ENCODE peak calls at places on chromosomes 7 and 10, in ten cellular contexts. Y is progenitor cell of endocrine pancreas, R is AG04450, T is sigmoid colon, A is HL-60, G is GM12865, I is colonic mucosa, N is GM13976, Z is endothelial cell, W is suprapubic skin. U is an unnamed sample.

GRCh38 chr7:8042796-8043535 is 74.4 kb downstream of the GLCCI1 start:
- DNase-seq in Y (no peak), G (no peak), Z (no peak), A (no peak), I (no peak), T (no peak), R (peak; percentile 50), W (no peak), N (no peak), U (no peak)

GRCh38 chr7:65216469-65216868 is 157.2 kb upstream of the ZNF92 start:
- DNase-seq in W (no peak), Y (peak; percentile 61), G (peak; percentile 76), Z (peak; percentile 64), R (no peak), A (no peak), T (no peak), N (peak; percentile 48), I (peak; percentile 70), U (peak; percentile 83)

GRCh38 chr10:60096761-60097513 is 190.6 kb upstream of the CCDC6 start:
- DNase-seq in I (no peak), R (no peak), W (no peak), G (peak; percentile 63), Y (no peak), Z (no peak), N (peak; percentile 23), T (no peak), A (no peak), U (no peak)

GRCh38 chr10:69180525-69181204 is 631 bp downstream of the SUPV3L1 start:
- DNase-seq in I (peak; percentile 18), W (no peak), G (peak; percentile 22), T (no peak), Y (no peak), Z (no peak), R (no peak), A (peak; percentile 66), N (no peak), U (no peak)

GRCh38 chr7:23404546-23405239 is 65.6 kb downstream of the IGF2BP3 start:
- DNase-seq in A (no peak), G (no peak), N (no peak), Z (no peak), I (no peak), Y (no peak), R (no peak), T (no peak), W (no peak), U (no peak)

GRCh38 chr7:41576176-41576575 is 126.7 kb downstream of the INHBA start:
- DNase-seq in Z (no peak), R (no peak), I (no peak), W (no peak), A (no peak), N (no peak), T (no peak), Y (no peak), G (no peak), U (no peak)

GRCh38 chr7:27200761-27201230 is 905 bp upstream of the HOXA13 start:
- DNase-seq in N (no peak), W (peak; percentile 38), R (no peak), T (no peak), Z (no peak), Y (no peak), I (peak; percentile 39), G (no peak), A (no peak), U (no peak)

GRCh38 chr10:12667006-12667405 is 317.7 kb downstream of the CAMK1D start:
- DNase-seq in T (no peak), Y (no peak), R (no peak), G (no peak), N (no peak), W (no peak), A (no peak), I (no peak), Z (no peak), U (no peak)

GRCh38 chr10:87767253-87767652 is 50.8 kb downstream of the ATAD1 start:
- DNase-seq in N (no peak), I (no peak), Z (peak; percentile 9), G (no peak), A (no peak), R (no peak), Y (no peak), W (no peak), T (no peak), U (no peak)

GRCh38 chr10:18310761-18311160 is 170.5 kb downstream of the CACNB2 start:
- DNase-seq in Z (no peak), I (no peak), N (no peak), G (no peak), A (no peak), W (no peak), R (no peak), Y (no peak), T (no peak), U (no peak)

GRCh38 chr10:18313626-18314025 is 173.4 kb downstream of the CACNB2 start:
- DNase-seq in I (no peak), W (no peak), N (no peak), R (no peak), Z (no peak), Y (no peak), T (no peak), A (no peak), G (no peak), U (no peak)

GRCh38 chr10:18313146-18313542 is 172.9 kb downstream of the CACNB2 start:
- DNase-seq in A (no peak), W (no peak), Y (no peak), I (no peak), R (no peak), T (no peak), G (no peak), Z (no peak), N (no peak), U (no peak)

GRCh38 chr10:18308600-18308999 is 168.4 kb downstream of the CACNB2 start:
- DNase-seq in Y (no peak), R (no peak), G (no peak), N (no peak), W (no peak), I (no peak), Z (no peak), A (no peak), T (no peak), U (no peak)

GRCh38 chr10:18312385-18313145 is 172.3 kb downstream of the CACNB2 start:
- DNase-seq in I (no peak), Y (no peak), T (no peak), R (no peak), N (peak; percentile 55), A (no peak), Z (no peak), G (peak; percentile 34), W (no peak), U (peak; percentile 28)
- TF ChIP-seq CTCF in I (no peak), Y (peak; percentile 55), T (peak; percentile 5), R (peak; percentile 56), N (no peak), A (no peak), Z (peak; percentile 14), G (peak; percentile 40), W (no peak), U (peak; percentile 61)

GRCh38 chr7:12737364-12737763 is 49.9 kb downstream of the ARL4A start:
- DNase-seq in N (no peak), W (no peak), G (no peak), R (no peak), Y (no peak), T (no peak), I (no peak), Z (no peak), A (no peak), U (no peak)

GRCh38 chr7:12737836-12738235 is 50.4 kb downstream of the ARL4A start:
- DNase-seq in T (no peak), G (no peak), N (no peak), W (no peak), Z (no peak), R (no peak), I (no peak), A (no peak), Y (no peak), U (no peak)

GRCh38 chr7:12738665-12739064 is 51.2 kb downstream of the ARL4A start:
- DNase-seq in G (no peak), I (no peak), R (no peak), A (no peak), W (no peak), T (no peak), Y (no peak), N (no peak), Z (no peak), U (no peak)

GRCh38 chr7:12746211-12746610 is 58.8 kb downstream of the ARL4A start:
- DNase-seq in I (no peak), W (no peak), N (no peak), T (no peak), Y (no peak), G (no peak), R (no peak), A (no peak), Z (no peak), U (no peak)

DNA sequence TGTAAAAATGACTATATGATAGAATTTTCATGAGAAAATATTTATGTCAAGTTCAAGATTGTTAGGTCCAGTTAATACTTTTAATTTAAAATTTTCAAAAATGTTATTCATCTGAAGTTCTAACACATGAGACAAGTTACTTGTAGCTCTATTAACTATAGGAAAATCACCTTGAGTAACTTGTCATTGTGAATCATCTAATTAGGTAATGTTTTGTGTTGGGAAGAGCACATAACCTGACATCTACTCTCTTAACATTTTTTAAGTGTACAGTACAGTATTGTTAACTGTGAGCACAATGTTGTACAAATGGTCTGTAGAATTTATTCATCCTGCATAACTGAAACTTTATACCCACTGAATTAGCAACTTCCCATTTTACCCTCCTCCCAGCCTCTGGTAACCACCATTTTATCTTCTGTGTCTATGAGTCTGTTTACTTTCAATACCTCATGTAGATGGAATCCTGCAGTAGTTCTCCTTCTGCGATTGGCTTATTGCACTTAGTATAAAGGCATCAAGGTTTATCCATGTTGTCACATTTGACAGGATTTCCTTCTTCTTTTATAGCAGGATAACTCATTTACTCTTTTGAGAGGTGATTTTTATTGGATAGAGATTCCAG is 54.6 kb downstream of the ARL4A start:
- DNase-seq in R (no peak), I (no peak), A (no peak), N (no peak), Y (no peak), G (no peak), T (no peak), W (no peak), Z (no peak), U (no peak)
- TF ChIP-seq CTCF in R (no peak), I (no peak), A (no peak), N (no peak), Y (no peak), G (no peak), T (no peak), W (no peak), Z (no peak), U (no peak)

GRCh38 chr7:20993693-20994092 is 207.0 kb upstream of the SP8 start:
- DNase-seq in G (no peak), I (no peak), Y (no peak), W (no peak), Z (no peak), N (no peak), T (no peak), R (no peak), A (no peak), U (no peak)

GRCh38 chr7:20991544-20991943 is 204.9 kb upstream of the SP8 start:
- DNase-seq in Z (no peak), Y (no peak), W (no peak), G (no peak), R (no peak), T (no peak), N (no peak), I (no peak), A (no peak), U (no peak)
- TF ChIP-seq CTCF in Z (no peak), Y (no peak), W (no peak), G (peak; percentile 6), R (no peak), T (no peak), N (no peak), I (peak; percentile 26), A (no peak), U (no peak)

GRCh38 chr10:125102821-125103220 is 57.5 kb downstream of the CTBP2 start:
- DNase-seq in G (no peak), Z (no peak), R (no peak), T (peak; percentile 40), A (no peak), Y (no peak), I (peak; percentile 55), W (peak; percentile 50), N (no peak), U (peak; percentile 24)
- TF ChIP-seq CTCF in G (no peak), Z (no peak), R (no peak), T (no peak), A (no peak), Y (no peak), I (no peak), W (no peak), N (no peak), U (peak; percentile 30)

U was measured in body of pancreas.